ENCODE peak calls at places on chromosome X, in seven cellular contexts. One of them, this sample, is unnamed.

GRCh38 chrX:84441143-84441542 is 61.1 kb downstream of the HDX start:
- DNase-seq in mammary epithelial cell: peak; percentile 32
- DNase-seq in stomach: no peak
- DNase-seq in IMR-90: peak; percentile 72
- DNase-seq in RWPE1: no peak
- DNase-seq in pancreas: no peak
- DNase-seq in tibial nerve: no peak
- DNase-seq in this sample: no peak

GRCh38 chrX:84729809-84730208 is 227.6 kb upstream of the HDX start:
- DNase-seq in mammary epithelial cell: peak; percentile 25
- DNase-seq in stomach: no peak
- DNase-seq in IMR-90: peak; percentile 31
- DNase-seq in RWPE1: no peak
- DNase-seq in pancreas: no peak
- DNase-seq in tibial nerve: peak; percentile 11
- DNase-seq in this sample: no peak

GRCh38 chrX:80816051-80816450 is 6.4 kb upstream of the BRWD3 start:
- DNase-seq in mammary epithelial cell: no peak
- DNase-seq in stomach: no peak
- DNase-seq in IMR-90: no peak
- DNase-seq in RWPE1: no peak
- DNase-seq in pancreas: no peak
- DNase-seq in tibial nerve: no peak
- DNase-seq in this sample: no peak

GRCh38 chrX:67614006-67614405 is 70.2 kb downstream of the AR start:
- DNase-seq in mammary epithelial cell: no peak
- DNase-seq in stomach: no peak
- DNase-seq in IMR-90: no peak
- DNase-seq in RWPE1: no peak
- DNase-seq in pancreas: no peak
- DNase-seq in tibial nerve: no peak
- DNase-seq in this sample: no peak

GRCh38 chrX:56800801-56801200 is 71.8 kb downstream of the NBDY start:
- DNase-seq in mammary epithelial cell: no peak
- DNase-seq in stomach: no peak
- DNase-seq in IMR-90: no peak
- DNase-seq in RWPE1: no peak
- DNase-seq in pancreas: no peak
- DNase-seq in tibial nerve: no peak
- DNase-seq in this sample: no peak

GRCh38 chrX:15947648-15948317 is 93.2 kb upstream of the AP1S2 start:
- DNase-seq in mammary epithelial cell: peak; percentile 65
- DNase-seq in stomach: no peak
- DNase-seq in IMR-90: peak; percentile 63
- DNase-seq in RWPE1: peak; percentile 21
- DNase-seq in pancreas: no peak
- DNase-seq in tibial nerve: no peak
- DNase-seq in this sample: no peak

GRCh38 chrX:118528089-118528753 is 32.6 kb downstream of the DOCK11 start:
- DNase-seq in mammary epithelial cell: no peak
- DNase-seq in stomach: no peak
- DNase-seq in IMR-90: no peak
- DNase-seq in RWPE1: no peak
- DNase-seq in pancreas: no peak
- DNase-seq in tibial nerve: no peak
- DNase-seq in this sample: no peak

GRCh38 chrX:150366951-150367545 is 3.9 kb downstream of the MAMLD1 start:
- DNase-seq in mammary epithelial cell: peak; percentile 54
- DNase-seq in stomach: no peak
- DNase-seq in IMR-90: peak; percentile 79
- DNase-seq in RWPE1: no peak
- DNase-seq in pancreas: no peak
- DNase-seq in tibial nerve: no peak
- DNase-seq in this sample: no peak

GRCh38 chrX:123348468-123348867 is 164.4 kb downstream of the GRIA3 start:
- DNase-seq in mammary epithelial cell: no peak
- DNase-seq in stomach: no peak
- DNase-seq in IMR-90: no peak
- DNase-seq in RWPE1: no peak
- DNase-seq in pancreas: no peak
- DNase-seq in tibial nerve: no peak
- DNase-seq in this sample: no peak

GRCh38 chrX:153806999-153807575 is 12.6 kb downstream of the SSR4 start:
- DNase-seq in mammary epithelial cell: no peak
- DNase-seq in stomach: no peak
- DNase-seq in IMR-90: no peak
- DNase-seq in RWPE1: no peak
- DNase-seq in pancreas: no peak
- DNase-seq in tibial nerve: no peak
- DNase-seq in this sample: no peak

GRCh38 chrX:54812306-54812705 is 4.8 kb downstream of the MAGED2 start:
- DNase-seq in mammary epithelial cell: no peak
- DNase-seq in stomach: no peak
- DNase-seq in IMR-90: no peak
- DNase-seq in RWPE1: no peak
- DNase-seq in pancreas: no peak
- DNase-seq in tibial nerve: no peak
- DNase-seq in this sample: no peak

GRCh38 chrX:56564921-56565861 is 1.8 kb downstream of the UBQLN2 start:
- DNase-seq in mammary epithelial cell: peak; percentile 6
- DNase-seq in stomach: no peak
- DNase-seq in IMR-90: peak; percentile 5
- DNase-seq in RWPE1: no peak
- DNase-seq in pancreas: no peak
- DNase-seq in tibial nerve: no peak
- DNase-seq in this sample: no peak

GRCh38 chrX:5681159-5681558 is 547.5 kb downstream of the NLGN4X start:
- DNase-seq in mammary epithelial cell: peak; percentile 32
- DNase-seq in stomach: no peak
- DNase-seq in IMR-90: no peak
- DNase-seq in RWPE1: no peak
- DNase-seq in pancreas: no peak
- DNase-seq in tibial nerve: no peak
- DNase-seq in this sample: no peak

GRCh38 chrX:15903186-15903681 is 48.6 kb upstream of the AP1S2 start:
- DNase-seq in mammary epithelial cell: no peak
- DNase-seq in stomach: no peak
- DNase-seq in IMR-90: no peak
- DNase-seq in RWPE1: no peak
- DNase-seq in pancreas: no peak
- DNase-seq in tibial nerve: no peak
- DNase-seq in this sample: no peak

GRCh38 chrX:153499258-153499657 is 4.5 kb downstream of the BGN start:
- DNase-seq in mammary epithelial cell: no peak
- DNase-seq in stomach: no peak
- DNase-seq in IMR-90: no peak
- DNase-seq in RWPE1: no peak
- DNase-seq in pancreas: no peak
- DNase-seq in tibial nerve: no peak
- DNase-seq in this sample: no peak

GRCh38 chrX:9758239-9758638 is 7.4 kb downstream of the GPR143 start:
- DNase-seq in mammary epithelial cell: no peak
- DNase-seq in stomach: no peak
- DNase-seq in IMR-90: no peak
- DNase-seq in RWPE1: no peak
- DNase-seq in pancreas: no peak
- DNase-seq in tibial nerve: no peak
- DNase-seq in this sample: no peak

GRCh38 chrX:131802836-131803626 is 220.1 kb upstream of the STK26 start:
- DNase-seq in mammary epithelial cell: peak; percentile 55
- DNase-seq in stomach: peak; percentile 78
- DNase-seq in IMR-90: peak; percentile 52
- DNase-seq in RWPE1: peak; percentile 1
- DNase-seq in pancreas: peak; percentile 70
- DNase-seq in tibial nerve: no peak
- DNase-seq in this sample: peak; percentile 78

GRCh38 chrX:118807151-118808017 is 16.2 kb upstream of the ZCCHC12 start:
- DNase-seq in mammary epithelial cell: peak; percentile 29
- DNase-seq in stomach: peak; percentile 35
- DNase-seq in IMR-90: peak; percentile 52
- DNase-seq in RWPE1: no peak
- DNase-seq in pancreas: peak; percentile 29
- DNase-seq in tibial nerve: peak; percentile 16
- DNase-seq in this sample: no peak

GRCh38 chrX:121836000-121836399 is 788.6 kb downstream of the GLUD2 start:
- DNase-seq in mammary epithelial cell: peak; percentile 9
- DNase-seq in stomach: no peak
- DNase-seq in IMR-90: no peak
- DNase-seq in RWPE1: no peak
- DNase-seq in pancreas: no peak
- DNase-seq in tibial nerve: no peak
- DNase-seq in this sample: no peak

GRCh38 chrX:8864151-8864550 is 63.0 kb upstream of the FAM9A start:
- DNase-seq in mammary epithelial cell: no peak
- DNase-seq in stomach: no peak
- DNase-seq in IMR-90: no peak
- DNase-seq in RWPE1: no peak
- DNase-seq in pancreas: no peak
- DNase-seq in tibial nerve: no peak
- DNase-seq in this sample: no peak

GRCh38 chrX:102808336-102808735 is 87.8 kb downstream of the GPRASP3 start:
- DNase-seq in mammary epithelial cell: peak; percentile 18
- DNase-seq in stomach: no peak
- DNase-seq in IMR-90: peak; percentile 42
- DNase-seq in RWPE1: no peak
- DNase-seq in pancreas: no peak
- DNase-seq in tibial nerve: no peak
- DNase-seq in this sample: no peak

GRCh38 chrX:23668335-23668734 is 1.0 kb downstream of the PRDX4 start:
- DNase-seq in mammary epithelial cell: no peak
- DNase-seq in stomach: no peak
- DNase-seq in IMR-90: no peak
- DNase-seq in RWPE1: no peak
- DNase-seq in pancreas: no peak
- DNase-seq in tibial nerve: no peak
- DNase-seq in this sample: no peak

GRCh38 chrX:27575565-27575964 is 14.6 kb upstream of the DCAF8L2 start:
- DNase-seq in mammary epithelial cell: peak; percentile 49
- DNase-seq in stomach: no peak
- DNase-seq in IMR-90: peak; percentile 54
- DNase-seq in RWPE1: no peak
- DNase-seq in pancreas: no peak
- DNase-seq in tibial nerve: no peak
- DNase-seq in this sample: no peak
- H3K27ac ChIP-seq in mammary epithelial cell: peak overlapping the region; percentile 22
- H3K27ac ChIP-seq in stomach: no peak overlapping the region
- H3K27ac ChIP-seq in IMR-90: no peak overlapping the region
- H3K27ac ChIP-seq in RWPE1: no peak overlapping the region
- H3K27ac ChIP-seq in pancreas: no peak overlapping the region
- H3K27ac ChIP-seq in tibial nerve: no peak overlapping the region
- H3K27ac ChIP-seq in this sample: no peak overlapping the region

GRCh38 chrX:11073411-11073810 is 37.7 kb upstream of the HCCS start:
- DNase-seq in mammary epithelial cell: no peak
- DNase-seq in stomach: no peak
- DNase-seq in IMR-90: no peak
- DNase-seq in RWPE1: no peak
- DNase-seq in pancreas: no peak
- DNase-seq in tibial nerve: no peak
- DNase-seq in this sample: no peak
- H3K27ac ChIP-seq in mammary epithelial cell: no peak overlapping the region
- H3K27ac ChIP-seq in stomach: no peak overlapping the region
- H3K27ac ChIP-seq in IMR-90: no peak overlapping the region
- H3K27ac ChIP-seq in RWPE1: no peak overlapping the region
- H3K27ac ChIP-seq in pancreas: no peak overlapping the region
- H3K27ac ChIP-seq in tibial nerve: no peak overlapping the region
- H3K27ac ChIP-seq in this sample: no peak overlapping the region

GRCh38 chrX:46180258-46180687 is 364.9 kb downstream of the ZNF674 start:
- DNase-seq in mammary epithelial cell: peak; percentile 82
- DNase-seq in stomach: no peak
- DNase-seq in IMR-90: peak; percentile 47
- DNase-seq in RWPE1: no peak
- DNase-seq in pancreas: no peak
- DNase-seq in tibial nerve: no peak
- DNase-seq in this sample: no peak
- H3K27ac ChIP-seq in mammary epithelial cell: peak overlapping the region; percentile 58
- H3K27ac ChIP-seq in stomach: no peak overlapping the region
- H3K27ac ChIP-seq in IMR-90: no peak overlapping the region
- H3K27ac ChIP-seq in RWPE1: peak overlapping the region; percentile 65
- H3K27ac ChIP-seq in pancreas: no peak overlapping the region
- H3K27ac ChIP-seq in tibial nerve: no peak overlapping the region
- H3K27ac ChIP-seq in this sample: no peak overlapping the region

DNA sequence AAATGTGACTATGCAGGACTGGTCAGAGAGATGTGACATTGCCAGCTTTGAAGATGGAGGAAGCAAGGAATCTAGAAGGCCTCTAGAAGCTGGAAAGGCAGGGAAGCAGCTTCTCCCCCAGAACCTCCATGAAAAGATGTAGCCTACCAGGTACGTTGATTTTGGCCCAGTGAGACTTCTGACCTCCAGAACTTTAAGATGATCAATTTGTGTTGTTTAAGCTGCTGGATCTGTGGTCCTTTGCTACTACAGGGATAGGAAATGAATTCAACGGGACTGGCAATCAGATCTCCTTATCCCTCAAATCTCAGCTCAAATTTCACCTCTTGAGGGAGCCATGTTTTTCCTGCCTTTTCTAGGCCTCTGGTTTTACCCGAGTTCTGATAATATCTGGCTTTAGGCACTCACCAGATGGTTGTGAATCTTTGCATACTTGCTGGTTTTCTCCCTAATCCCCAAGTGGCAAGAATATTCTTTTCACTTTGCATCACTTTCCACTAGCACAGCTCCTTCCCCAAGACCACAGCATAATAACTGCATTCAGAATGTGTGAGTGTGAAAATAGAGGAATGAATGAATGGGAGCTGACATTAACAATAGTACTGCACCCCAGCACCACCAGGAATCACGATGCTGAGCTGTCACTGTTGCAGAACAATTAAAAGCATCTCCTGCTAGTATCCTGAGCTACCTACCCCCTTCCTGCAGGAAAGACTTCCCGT is 25.5 kb upstream of the TMSB4X start:
- DNase-seq in mammary epithelial cell: no peak
- DNase-seq in stomach: no peak
- DNase-seq in IMR-90: peak; percentile 41
- DNase-seq in RWPE1: no peak
- DNase-seq in pancreas: no peak
- DNase-seq in tibial nerve: no peak
- DNase-seq in this sample: no peak
- H3K27ac ChIP-seq in mammary epithelial cell: no peak overlapping the region
- H3K27ac ChIP-seq in stomach: peak overlapping the region; percentile 81
- H3K27ac ChIP-seq in IMR-90: peak overlapping the region; percentile 58
- H3K27ac ChIP-seq in RWPE1: no peak overlapping the region
- H3K27ac ChIP-seq in pancreas: peak overlapping the region; percentile 54
- H3K27ac ChIP-seq in tibial nerve: peak overlapping the region; percentile 75
- H3K27ac ChIP-seq in this sample: peak overlapping the region; percentile 89